ENCODE peak calls at places on chromosomes 12 and 14, in six cellular contexts. C is astrocyte of the spinal cord; L is stomach; R is transverse colon; G is CD8-positive, alpha-beta T cell; P is upper lobe of right lung. W is an unnamed sample.

GRCh38 chr12:54035561-54036377 is 2.9 kb downstream of the HOXC5 start:
- DNase-seq in P (peak; percentile 40), R (no peak), C (no peak), G (no peak), L (no peak), W (no peak)

GRCh38 chr14:51386983-51387730 is 147.1 kb downstream of the TMX1 start:
- DNase-seq in C (no peak), P (no peak), R (no peak), G (no peak), L (no peak), W (no peak)

GRCh38 chr12:109944975-109945374 is 44.9 kb downstream of the TCHP start:
- DNase-seq in C (peak; percentile 54), L (no peak), R (no peak), G (no peak), P (no peak), W (no peak)

GRCh38 chr12:104507672-104508071 is 50.9 kb downstream of the CHST11 start:
- DNase-seq in L (no peak), G (no peak), R (no peak), C (no peak), P (no peak), W (no peak)

GRCh38 chr12:113418213-113418879 is 3.8 kb upstream of the SDSL start:
- DNase-seq in L (no peak), G (no peak), R (peak; percentile 30), P (peak; percentile 72), C (no peak), W (no peak)

GRCh38 chr14:104243200-104243599 is 104.8 kb downstream of the KIF26A start:
- DNase-seq in L (no peak), R (no peak), P (no peak), G (no peak), C (no peak), W (no peak)

GRCh38 chr14:103943673-103944072 is 1.3 kb upstream of the RD3L start:
- DNase-seq in P (no peak), C (no peak), R (no peak), G (no peak), L (no peak), W (no peak)

GRCh38 chr12:6330192-6330591 is 11.7 kb downstream of the TNFRSF1A start:
- DNase-seq in G (no peak), P (no peak), C (no peak), R (no peak), L (no peak), W (peak; percentile 55)

GRCh38 chr14:58864751-58865519 is 227.2 kb downstream of the DACT1 start:
- DNase-seq in P (no peak), G (no peak), R (no peak), L (no peak), C (peak; percentile 15), W (no peak)

GRCh38 chr14:95407342-95407741 is 87.6 kb upstream of the CLMN start:
- DNase-seq in C (no peak), R (no peak), P (no peak), G (no peak), L (no peak), W (no peak)

GRCh38 chr14:78618379-78618778 is 448.2 kb downstream of the NRXN3 start:
- DNase-seq in R (no peak), G (no peak), L (no peak), P (no peak), C (no peak), W (no peak)

GRCh38 chr12:120162763-120163162 is 31.8 kb downstream of the GCN1 start:
- DNase-seq in L (no peak), G (no peak), P (no peak), C (no peak), R (no peak), W (no peak)

GRCh38 chr14:104016873-104017650 is 68.4 kb upstream of the ASPG start:
- DNase-seq in L (no peak), R (no peak), P (no peak), G (no peak), C (no peak), W (peak; percentile 5)

GRCh38 chr12:110689002-110689600 is at the start of gene HVCN1:
- DNase-seq in C (peak; percentile 9), G (no peak), L (peak; percentile 55), R (peak; percentile 60), P (peak; percentile 86), W (peak; percentile 70)

GRCh38 chr14:21258194-21258888 is 10.9 kb downstream of the HNRNPC start:
- DNase-seq in R (no peak), L (no peak), P (peak; percentile 68), G (no peak), C (no peak), W (no peak)

DNA sequence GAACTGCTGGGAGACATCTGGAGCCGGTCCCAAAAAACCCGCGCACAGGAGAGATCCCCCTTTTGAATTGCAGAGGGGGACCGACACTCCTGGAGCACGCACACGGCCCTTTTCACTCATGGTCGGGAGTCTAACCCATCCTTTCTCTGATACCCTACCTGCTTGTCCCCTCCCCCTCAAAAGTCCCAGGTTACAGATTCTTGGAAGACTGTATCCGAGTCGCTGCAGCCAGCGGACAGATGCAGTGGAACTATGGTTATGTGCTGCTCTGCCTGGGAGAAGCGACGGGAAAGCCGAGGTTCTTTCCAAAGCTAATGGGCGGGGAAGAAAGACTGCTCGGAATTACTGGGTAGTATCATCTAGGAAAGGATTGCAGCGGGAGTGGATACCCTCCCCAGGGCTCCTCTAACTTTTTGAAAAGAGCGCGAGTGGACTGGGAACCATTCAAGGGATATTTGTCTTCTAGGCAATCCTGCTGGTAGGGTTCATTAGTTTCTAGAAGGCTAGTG is 1.5 kb downstream of the PTHLH start:
- DNase-seq in C (peak; percentile 19), R (no peak), L (no peak), P (no peak), G (no peak), W (no peak)
- H3K4me3 ChIP-seq in C (peak overlapping the region; percentile 38), R (no peak overlapping the region), L (peak overlapping the region; percentile 72), P (peak overlapping the region; percentile 48), G (no peak overlapping the region), W (no peak overlapping the region)

DNA sequence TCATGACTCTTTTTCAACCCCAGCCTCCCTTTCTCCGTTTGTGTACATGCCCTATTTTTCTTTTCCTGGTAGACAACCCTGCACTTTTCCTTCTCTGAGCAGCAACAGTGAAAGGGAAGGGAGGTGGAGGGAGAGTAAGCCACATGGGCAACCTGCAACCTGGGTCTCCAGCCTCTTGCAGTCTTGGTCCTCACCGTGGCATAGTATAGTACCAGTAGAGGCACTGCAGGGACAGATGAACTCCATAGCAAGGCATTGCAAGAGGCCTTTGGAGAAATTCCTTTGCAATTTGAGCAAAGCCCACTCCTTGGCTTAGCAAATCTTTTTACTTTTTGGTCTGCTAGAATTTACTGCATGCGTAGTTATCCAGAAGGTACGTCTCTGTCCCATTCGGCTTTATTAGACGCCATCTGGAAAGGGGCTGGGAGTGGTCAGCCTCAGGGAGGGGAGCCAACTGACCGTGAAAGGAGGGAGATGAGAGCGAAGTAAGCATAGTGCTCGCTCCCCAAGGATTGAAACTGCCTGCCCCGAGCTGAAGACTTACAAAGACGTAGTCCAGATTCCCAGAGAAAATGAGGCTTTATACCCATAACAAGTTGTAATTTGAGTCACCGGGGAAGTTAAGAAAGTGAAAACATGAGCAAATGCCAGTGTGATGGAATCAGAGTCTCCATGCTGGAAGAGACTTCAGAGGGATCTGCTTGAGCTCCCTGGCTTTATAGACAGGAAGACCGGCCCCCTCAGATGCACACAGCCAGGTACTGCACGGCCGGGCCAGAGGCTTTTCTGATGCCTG is 331.9 kb downstream of the CACNA1C start:
- DNase-seq in R (no peak), C (peak; percentile 61), P (no peak), G (no peak), L (no peak), W (no peak)
- H3K4me3 ChIP-seq in R (no peak overlapping the region), C (no peak overlapping the region), P (no peak overlapping the region), G (no peak overlapping the region), L (no peak overlapping the region), W (no peak overlapping the region)

GRCh38 chr12:109446-109845 is 42.9 kb downstream of the IQSEC3 start:
- DNase-seq in R (no peak), G (no peak), P (no peak), C (no peak), L (no peak), W (no peak)

GRCh38 chr12:113347-113746 is 46.8 kb downstream of the IQSEC3 start:
- DNase-seq in L (no peak), C (no peak), P (no peak), G (no peak), R (no peak), W (no peak)

GRCh38 chr12:109872-110271 is 43.3 kb downstream of the IQSEC3 start:
- DNase-seq in P (peak; percentile 23), G (no peak), R (no peak), C (no peak), L (no peak), W (no peak)

GRCh38 chr12:114626-115211 is 48.2 kb downstream of the IQSEC3 start:
- DNase-seq in G (no peak), L (no peak), P (no peak), R (no peak), C (no peak), W (no peak)

DNA sequence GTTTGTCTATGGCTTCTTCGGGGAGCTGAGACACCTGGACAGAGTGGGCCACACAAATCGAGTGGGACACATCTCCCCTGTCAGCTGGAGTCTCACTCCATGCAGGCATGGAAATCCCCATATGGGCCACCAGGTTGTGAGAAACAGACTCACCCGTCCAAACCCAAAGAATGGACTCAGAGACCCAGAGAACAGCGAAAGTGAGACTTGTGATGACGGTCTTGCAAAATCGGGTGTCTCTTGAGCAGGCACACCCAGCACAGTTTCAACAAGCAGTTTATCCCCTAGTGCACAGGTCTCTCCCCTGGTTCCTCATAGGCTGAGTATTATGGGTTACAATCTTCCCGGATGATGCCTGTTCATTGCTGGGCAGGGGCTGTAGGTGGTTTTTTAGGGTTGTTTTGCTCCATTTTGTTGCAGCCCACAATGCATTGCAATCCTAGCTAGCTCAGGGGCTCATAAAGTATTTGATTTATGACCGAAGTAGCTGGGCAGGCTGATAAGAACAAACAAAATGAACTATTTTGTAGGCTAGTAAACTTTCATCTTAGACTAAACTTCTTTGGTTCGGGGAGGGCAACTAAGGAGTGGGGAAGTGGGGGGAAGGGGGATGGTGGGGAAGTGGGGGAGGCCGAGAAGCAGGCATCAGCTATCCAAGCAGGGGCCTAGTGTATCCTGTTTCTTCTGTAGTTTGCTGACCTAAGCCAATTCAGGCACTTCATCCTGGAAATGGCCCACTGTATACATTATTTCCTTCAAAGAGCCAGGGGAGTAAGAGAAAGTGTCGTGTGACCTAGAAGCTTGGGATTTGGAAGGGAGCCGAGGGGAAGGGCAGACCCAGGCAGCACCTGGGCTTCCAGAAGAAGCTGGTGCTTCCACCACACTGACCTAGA is 45.4 kb downstream of the IQSEC3 start:
- DNase-seq in R (peak; percentile 43), C (no peak), L (no peak), P (peak; percentile 60), G (no peak), W (peak; percentile 76)
- H3K4me3 ChIP-seq in R (no peak overlapping the region), C (no peak overlapping the region), L (no peak overlapping the region), P (peak overlapping the region; percentile 25), G (no peak overlapping the region), W (no peak overlapping the region)

GRCh38 chr14:102234331-102235264 is 70.4 kb downstream of the MOK start:
- DNase-seq in L (no peak), C (no peak), G (no peak), R (no peak), P (no peak), W (no peak)
- H3K4me3 ChIP-seq in L (peak overlapping the region; percentile 28), C (peak overlapping the region; percentile 24), G (no peak overlapping the region), R (no peak overlapping the region), P (no peak overlapping the region), W (no peak overlapping the region)

W was measured in GM12865.